ENCODE peak calls at places on chromosome 9, in four cellular contexts. K is IMR-90, O is GM12878, P is K562. C is an unnamed sample.

GRCh38 chr9:69951411-69951810 is 92.2 kb upstream of the MAMDC2 start:
- DNase-seq in K (peak), O (no peak), P (no peak), C (no peak)

GRCh38 chr9:31089822-31090221 is 1294.6 kb upstream of the ACO1 start:
- DNase-seq in K (peak), O (no peak), P (no peak), C (no peak)

GRCh38 chr9:365451-365850 is 150.8 kb downstream of the DOCK8 start:
- DNase-seq in K (no peak), O (no peak), P (no peak), C (no peak)

GRCh38 chr9:35333551-35333950 is 156.4 kb upstream of the RUSC2 start:
- DNase-seq in K (peak), O (no peak), P (no peak), C (peak)

GRCh38 chr9:82670000-82670399 is 392.9 kb downstream of the RASEF start:
- DNase-seq in K (no peak), O (no peak), P (no peak), C (no peak)

GRCh38 chr9:33158555-33159057 is 8.5 kb downstream of the B4GALT1 start:
- DNase-seq in K (no peak), O (no peak), P (no peak), C (no peak)

GRCh38 chr9:111924281-111924680 is 27.7 kb downstream of the UGCG start:
- DNase-seq in K (no peak), O (no peak), P (no peak), C (no peak)

GRCh38 chr9:19642256-19642655 is 146.6 kb downstream of the SLC24A2 start:
- DNase-seq in K (no peak), O (no peak), P (no peak), C (no peak)

GRCh38 chr9:136204838-136205706 is at the start of gene LHX3:
- DNase-seq in K (no peak), O (no peak), P (no peak), C (peak)

GRCh38 chr9:127796899-127797370 is 5.7 kb upstream of the FPGS start:
- DNase-seq in K (peak), O (no peak), P (no peak), C (peak)

GRCh38 chr9:129702563-129702962 is 37.1 kb downstream of the PRRX2 start:
- DNase-seq in K (peak), O (no peak), P (no peak), C (no peak)

GRCh38 chr9:109017493-109017892 is 4.2 kb upstream of the CTNNAL1 start:
- DNase-seq in K (no peak), O (no peak), P (no peak), C (no peak)

GRCh38 chr9:90141723-90142122 is 500.9 kb downstream of the DIRAS2 start:
- DNase-seq in K (peak), O (no peak), P (no peak), C (no peak)

GRCh38 chr9:87095961-87096360 is 148.7 kb upstream of the GAS1 start:
- DNase-seq in K (no peak), O (no peak), P (no peak), C (no peak)

GRCh38 chr9:87100001-87100400 is 152.7 kb upstream of the GAS1 start:
- DNase-seq in K (no peak), O (no peak), P (no peak), C (no peak)

GRCh38 chr9:87102131-87102530 is 154.8 kb upstream of the GAS1 start:
- DNase-seq in K (peak), O (no peak), P (no peak), C (no peak)

GRCh38 chr9:87097238-87097637 is 149.9 kb upstream of the GAS1 start:
- DNase-seq in K (no peak), O (no peak), P (no peak), C (no peak)

GRCh38 chr9:87099383-87099782 is 152.1 kb upstream of the GAS1 start:
- DNase-seq in K (no peak), O (no peak), P (no peak), C (no peak)
- TF ChIP-seq FOS in K (no peak), O (no peak), P (no peak), C (no peak)

GRCh38 chr9:95495529-95495928 is 21.2 kb downstream of the PTCH1 start:
- DNase-seq in K (no peak), O (no peak), P (no peak), C (no peak)
- H3K4me3 ChIP-seq in K (no peak), O (peak), P (no peak), C (no peak)

DNA sequence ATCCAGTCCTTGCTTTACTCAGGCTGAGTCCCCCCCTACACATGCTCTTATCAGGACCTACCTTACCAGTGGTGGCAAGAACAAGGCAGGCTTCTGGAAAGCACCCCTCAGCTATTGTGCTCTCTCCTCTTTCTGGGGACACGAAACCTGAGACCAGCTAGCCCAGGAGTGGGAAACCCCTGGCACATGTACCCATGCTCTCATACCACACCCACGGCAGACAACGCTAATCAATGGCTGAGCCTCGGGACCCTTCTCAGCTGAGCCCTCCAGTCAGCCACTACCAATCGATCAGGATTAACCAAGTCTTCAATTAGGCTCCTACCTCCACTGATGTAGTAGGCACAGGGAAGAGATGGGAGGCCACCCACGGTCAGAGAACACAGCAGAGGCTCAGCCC is 65.1 kb downstream of the VAV2 start:
- DNase-seq in K (peak), O (peak), P (no peak), C (no peak)
- TF ChIP-seq FOS in K (no peak), O (no peak), P (no peak), C (no peak)

GRCh38 chr9:75111019-75111622 is 22.8 kb downstream of the OSTF1 start:
- DNase-seq in K (no peak), O (no peak), P (no peak), C (no peak)
- H3K4me3 ChIP-seq in K (no peak), O (no peak), P (no peak), C (no peak)